ENCODE peak calls at places on chromosomes 11 and 22, in ten cellular contexts. O is tibial artery, Q is astrocyte of the cerebellum, N is Peyer's patch, V is HFF-Myc, S is PC-9, Y is AG04450, U is osteoblast, C is suprapubic skin, A is lower leg skin. J is an unnamed sample.

GRCh38 chr11:3161720-3162409 is 3.2 kb downstream of the OSBPL5 start:
- DNase-seq in O (peak), Q (no peak), N (no peak), V (no peak), S (no peak), Y (no peak), U (peak), C (no peak), A (no peak), J (no peak)

GRCh38 chr22:50545522-50546325 is at the start of gene KLHDC7B:
- DNase-seq in O (no peak), Q (no peak), N (no peak), V (no peak), S (peak), Y (no peak), U (peak), C (no peak), A (no peak), J (peak)

GRCh38 chr11:11478687-11479086 is 125.6 kb upstream of the CSNK2A3 start:
- DNase-seq in O (no peak), Q (no peak), N (no peak), V (no peak), S (no peak), Y (no peak), U (no peak), C (no peak), A (no peak), J (no peak)

GRCh38 chr22:41106122-41106968 is 14.0 kb downstream of the EP300 start:
- DNase-seq in O (no peak), Q (no peak), N (no peak), V (no peak), S (no peak), Y (no peak), U (no peak), C (no peak), A (no peak), J (peak)

GRCh38 chr11:31050061-31050790 is 319.3 kb downstream of the DCDC1 start:
- DNase-seq in O (no peak), Q (no peak), N (no peak), V (no peak), S (peak), Y (no peak), U (no peak), C (no peak), A (no peak), J (no peak)

GRCh38 chr11:128624269-128625170 is 37.2 kb upstream of the ETS1 start:
- DNase-seq in O (no peak), Q (no peak), N (peak), V (no peak), S (peak), Y (no peak), U (no peak), C (no peak), A (no peak), J (no peak)

GRCh38 chr22:32475428-32476010 is 908 bp downstream of the FBXO7 start:
- DNase-seq in O (peak), Q (no peak), N (peak), V (no peak), S (peak), Y (no peak), U (no peak), C (no peak), A (peak), J (no peak)

GRCh38 chr22:27876684-27877083 is 42.4 kb downstream of the PITPNB start:
- DNase-seq in O (no peak), Q (no peak), N (no peak), V (no peak), S (no peak), Y (no peak), U (no peak), C (no peak), A (no peak), J (no peak)

GRCh38 chr11:109772846-109773400 is 320.3 kb upstream of the ZC3H12C start:
- DNase-seq in O (no peak), Q (no peak), N (no peak), V (no peak), S (no peak), Y (no peak), U (no peak), C (no peak), A (no peak), J (no peak)

GRCh38 chr22:20536590-20537324 is 29.3 kb downstream of the MED15 start:
- DNase-seq in O (no peak), Q (no peak), N (no peak), V (no peak), S (no peak), Y (no peak), U (no peak), C (no peak), A (no peak), J (no peak)

GRCh38 chr11:61888043-61888442 is 3.3 kb downstream of the FADS3 start:
- DNase-seq in O (peak), Q (peak), N (peak), V (no peak), S (peak), Y (no peak), U (peak), C (no peak), A (no peak), J (peak)

GRCh38 chr22:48071828-48072227 is 1309.4 kb downstream of the TBC1D22A start:
- DNase-seq in O (no peak), Q (no peak), N (no peak), V (no peak), S (no peak), Y (no peak), U (no peak), C (no peak), A (no peak), J (no peak)

GRCh38 chr11:67267188-67268035 is 1.1 kb downstream of the GRK2 start:
- DNase-seq in O (peak), Q (no peak), N (peak), V (no peak), S (peak), Y (no peak), U (peak), C (no peak), A (no peak), J (no peak)

GRCh38 chr11:109853156-109853776 is 239.9 kb upstream of the ZC3H12C start:
- DNase-seq in O (no peak), Q (peak), N (no peak), V (peak), S (peak), Y (peak), U (no peak), C (no peak), A (no peak), J (peak)

GRCh38 chr11:115464269-115464668 is 39.9 kb downstream of the CADM1 start:
- DNase-seq in O (no peak), Q (no peak), N (no peak), V (no peak), S (no peak), Y (peak), U (no peak), C (no peak), A (no peak), J (no peak)

GRCh38 chr11:3344327-3344726 is 34.6 kb downstream of the ZNF195 start:
- DNase-seq in O (no peak), Q (no peak), N (no peak), V (no peak), S (no peak), Y (no peak), U (no peak), C (no peak), A (no peak), J (no peak)

GRCh38 chr22:49996532-49997220 is 15.9 kb downstream of the IL17REL start:
- DNase-seq in O (peak), Q (no peak), N (no peak), V (no peak), S (no peak), Y (no peak), U (peak), C (peak), A (no peak), J (no peak)

GRCh38 chr11:133507185-133507584 is 25.1 kb downstream of the OPCML start:
- DNase-seq in O (no peak), Q (no peak), N (no peak), V (no peak), S (no peak), Y (no peak), U (no peak), C (no peak), A (no peak), J (no peak)

GRCh38 chr22:40067639-40068038 is 72.9 kb downstream of the FAM83F start:
- DNase-seq in O (no peak), Q (no peak), N (no peak), V (no peak), S (no peak), Y (no peak), U (no peak), C (no peak), A (no peak), J (no peak)

GRCh38 chr11:128859563-128860441 is 7.3 kb downstream of the KCNJ1 start:
- DNase-seq in O (peak), Q (no peak), N (peak), V (no peak), S (peak), Y (no peak), U (peak), C (no peak), A (peak), J (peak)

GRCh38 chr11:126518996-126519351 is 163.5 kb downstream of the ST3GAL4 start:
- DNase-seq in O (no peak), Q (no peak), N (no peak), V (no peak), S (no peak), Y (no peak), U (no peak), C (no peak), A (no peak), J (no peak)

GRCh38 chr22:22235564-22235963 is 9.0 kb upstream of the VPREB1 start:
- DNase-seq in O (peak), Q (no peak), N (peak), V (no peak), S (no peak), Y (no peak), U (no peak), C (no peak), A (no peak), J (peak)

GRCh38 chr11:114072978-114073377 is 13.5 kb downstream of the ZBTB16 start:
- DNase-seq in O (no peak), Q (no peak), N (no peak), V (no peak), S (no peak), Y (no peak), U (no peak), C (no peak), A (no peak), J (no peak)

GRCh38 chr11:69574383-69575255 is 66.3 kb upstream of the CCND1 start:
- DNase-seq in O (peak), Q (no peak), N (no peak), V (no peak), S (no peak), Y (no peak), U (no peak), C (peak), A (no peak), J (no peak)

GRCh38 chr11:124865902-124866851 is 945 bp downstream of the ROBO3 start:
- DNase-seq in O (no peak), Q (no peak), N (peak), V (no peak), S (no peak), Y (no peak), U (peak), C (peak), A (no peak), J (peak)

GRCh38 chr11:85759915-85760314 is 51.0 kb downstream of the SYTL2 start:
- DNase-seq in O (no peak), Q (peak), N (no peak), V (peak), S (peak), Y (peak), U (peak), C (no peak), A (no peak), J (peak)

GRCh38 chr22:36734171-36735058 is 30.9 kb upstream of the CACNG2 start:
- DNase-seq in O (peak), Q (no peak), N (peak), V (no peak), S (no peak), Y (no peak), U (peak), C (peak), A (no peak), J (peak)

GRCh38 chr22:46993626-46994025 is 231.2 kb downstream of the TBC1D22A start:
- DNase-seq in O (no peak), Q (no peak), N (peak), V (no peak), S (no peak), Y (no peak), U (peak), C (no peak), A (no peak), J (no peak)

GRCh38 chr11:97615541-97615940 is 1225.7 kb downstream of the JRKL start:
- DNase-seq in O (no peak), Q (no peak), N (no peak), V (no peak), S (no peak), Y (no peak), U (no peak), C (no peak), A (no peak), J (no peak)

GRCh38 chr11:73980001-73980960 is 2.4 kb downstream of the UCP2 start:
- DNase-seq in O (peak), Q (no peak), N (peak), V (no peak), S (peak), Y (no peak), U (peak), C (no peak), A (peak), J (no peak)

GRCh38 chr11:125154380-125155099 is 10.0 kb upstream of the PKNOX2 start:
- DNase-seq in O (no peak), Q (no peak), N (no peak), V (no peak), S (no peak), Y (no peak), U (no peak), C (no peak), A (no peak), J (no peak)

GRCh38 chr11:78000193-78000592 is 5.7 kb upstream of the INTS4 start:
- DNase-seq in O (no peak), Q (peak), N (peak), V (peak), S (peak), Y (peak), U (peak), C (no peak), A (no peak), J (peak)

DNA sequence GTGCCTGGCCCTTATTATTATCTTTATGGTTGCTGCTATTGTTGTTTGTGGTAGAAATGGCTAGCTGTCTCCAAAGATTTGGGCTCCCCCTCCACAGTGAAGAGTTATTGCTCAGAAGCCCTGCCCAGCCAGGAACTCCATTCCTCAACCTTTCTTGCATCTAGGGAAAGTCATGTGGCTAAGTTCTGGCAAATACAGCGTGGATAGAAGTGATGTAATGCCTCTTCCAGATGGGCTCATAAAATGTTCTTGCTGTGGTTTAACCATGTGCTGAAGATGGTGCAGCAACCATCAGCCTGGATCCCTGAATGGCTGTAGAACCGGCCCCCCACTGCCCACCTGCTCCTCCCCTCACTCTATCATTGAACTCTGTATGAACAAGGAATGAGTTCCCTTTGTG is 203.5 kb upstream of the E2F8 start:
- DNase-seq in O (no peak), Q (no peak), N (no peak), V (peak), S (no peak), Y (no peak), U (peak), C (no peak), A (no peak), J (peak)
- H3K4me3 ChIP-seq in O (no peak), Q (no peak), N (no peak), V (no peak), S (no peak), Y (no peak), U (no peak), C (no peak), A (no peak), J (no peak)

GRCh38 chr11:88164320-88164719 is 10.9 kb downstream of the RAB38 start:
- DNase-seq in O (no peak), Q (no peak), N (no peak), V (no peak), S (no peak), Y (no peak), U (no peak), C (no peak), A (no peak), J (no peak)
- TF ChIP-seq CTCF in O (no peak), Q (no peak), N (no peak), V (no peak), S (no peak), Y (no peak), U (no peak), C (no peak), A (no peak), J (no peak)

GRCh38 chr22:45006101-45006872 is 3.5 kb downstream of the PHF21B start:
- DNase-seq in O (no peak), Q (no peak), N (no peak), V (no peak), S (no peak), Y (no peak), U (no peak), C (no peak), A (no peak), J (peak)
- H3K4me3 ChIP-seq in O (no peak), Q (peak), N (peak), V (no peak), S (no peak), Y (no peak), U (no peak), C (peak), A (no peak), J (no peak)

DNA sequence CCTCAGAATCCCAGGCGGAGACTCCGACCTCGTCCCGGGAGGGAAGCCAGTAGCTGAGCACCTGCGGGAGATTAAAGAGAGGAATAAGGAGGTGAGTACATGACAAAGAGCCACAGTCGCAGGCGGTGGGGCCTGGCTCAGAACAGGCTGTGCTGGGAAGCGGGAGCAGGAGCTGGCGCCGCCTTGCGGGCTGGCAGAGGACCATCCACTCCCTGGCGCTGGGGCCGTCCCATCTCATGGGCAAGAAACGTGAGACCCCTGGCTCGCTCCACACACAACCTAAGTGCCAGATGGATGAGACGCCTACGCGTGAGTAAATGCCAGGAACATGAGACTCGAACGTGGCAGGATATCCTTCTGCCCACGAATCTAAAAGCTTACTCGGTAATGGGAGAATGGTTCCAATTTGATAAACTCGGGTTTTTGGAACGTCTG is 6.3 kb downstream of the CEND1 start:
- DNase-seq in O (peak), Q (peak), N (peak), V (peak), S (no peak), Y (peak), U (peak), C (peak), A (no peak), J (peak)
- TF ChIP-seq CTCF in O (peak), Q (peak), N (peak), V (peak), S (no peak), Y (peak), U (peak), C (peak), A (no peak), J (peak)

DNA sequence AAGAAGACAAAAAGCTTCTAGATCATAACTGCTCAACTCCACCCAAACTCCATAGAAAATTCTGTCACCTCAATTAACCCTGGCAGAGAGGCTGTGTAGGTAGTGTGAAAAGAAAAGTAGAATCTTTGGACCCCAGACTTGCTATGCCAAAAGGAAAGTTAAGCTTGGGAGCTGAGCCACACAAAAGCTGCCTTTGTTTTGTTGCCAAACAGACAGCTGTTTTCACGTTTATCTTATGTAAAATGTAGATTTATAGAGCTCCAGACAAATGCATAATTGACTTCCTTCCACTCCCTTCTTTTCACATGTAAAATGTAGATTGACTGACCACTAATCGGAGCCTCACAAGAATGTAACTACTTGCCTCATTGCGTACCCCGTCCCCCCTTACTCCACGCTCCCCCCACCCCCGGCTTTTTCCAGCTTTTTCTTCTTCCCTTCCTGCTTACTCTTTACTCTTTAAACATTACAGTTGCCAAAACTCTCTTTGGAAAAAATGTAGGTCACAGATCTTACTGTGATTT is 2302.2 kb upstream of the RAG2 start:
- DNase-seq in O (no peak), Q (no peak), N (no peak), V (no peak), S (no peak), Y (no peak), U (no peak), C (no peak), A (no peak), J (no peak)
- H3K4me3 ChIP-seq in O (no peak), Q (no peak), N (no peak), V (no peak), S (no peak), Y (no peak), U (no peak), C (no peak), A (no peak), J (no peak)

DNA sequence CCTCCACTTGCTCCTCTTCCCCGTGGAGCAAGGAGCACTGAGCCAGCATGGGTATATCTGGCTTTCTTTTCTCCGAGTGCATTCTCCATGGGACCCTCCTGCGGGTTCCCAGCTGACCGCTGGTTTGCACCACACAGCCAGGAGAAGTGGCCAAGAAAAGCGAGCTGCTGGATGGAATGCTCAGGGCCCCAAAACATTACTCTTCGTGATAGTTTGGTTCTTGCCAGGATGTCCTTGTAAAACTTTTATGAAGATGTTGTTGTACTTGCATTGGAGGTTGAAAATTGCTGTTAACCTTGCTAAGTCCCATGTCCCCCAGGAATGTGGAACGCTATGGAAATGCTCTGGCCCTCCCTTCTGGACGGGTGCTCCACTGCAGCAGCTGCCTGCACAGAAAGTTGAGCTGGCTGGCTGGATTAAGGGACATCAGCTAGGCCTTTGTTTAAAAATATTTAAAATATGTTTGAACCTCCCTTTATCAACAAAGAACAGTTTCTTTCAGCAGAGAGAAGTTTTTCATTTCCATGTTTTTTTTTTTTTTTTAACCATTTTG is 68.7 kb downstream of the ZNRF3 start:
- DNase-seq in O (peak), Q (peak), N (no peak), V (no peak), S (peak), Y (no peak), U (peak), C (no peak), A (no peak), J (peak)
- TF ChIP-seq CTCF in O (peak), Q (peak), N (peak), V (peak), S (no peak), Y (no peak), U (peak), C (no peak), A (no peak), J (peak)

GRCh38 chr11:28702450-28702790 is 594.2 kb downstream of the METTL15 start:
- DNase-seq in O (no peak), Q (no peak), N (no peak), V (no peak), S (no peak), Y (no peak), U (no peak), C (no peak), A (no peak), J (no peak)
- H3K4me3 ChIP-seq in O (no peak), Q (no peak), N (no peak), V (no peak), S (peak), Y (no peak), U (no peak), C (no peak), A (no peak), J (no peak)

DNA sequence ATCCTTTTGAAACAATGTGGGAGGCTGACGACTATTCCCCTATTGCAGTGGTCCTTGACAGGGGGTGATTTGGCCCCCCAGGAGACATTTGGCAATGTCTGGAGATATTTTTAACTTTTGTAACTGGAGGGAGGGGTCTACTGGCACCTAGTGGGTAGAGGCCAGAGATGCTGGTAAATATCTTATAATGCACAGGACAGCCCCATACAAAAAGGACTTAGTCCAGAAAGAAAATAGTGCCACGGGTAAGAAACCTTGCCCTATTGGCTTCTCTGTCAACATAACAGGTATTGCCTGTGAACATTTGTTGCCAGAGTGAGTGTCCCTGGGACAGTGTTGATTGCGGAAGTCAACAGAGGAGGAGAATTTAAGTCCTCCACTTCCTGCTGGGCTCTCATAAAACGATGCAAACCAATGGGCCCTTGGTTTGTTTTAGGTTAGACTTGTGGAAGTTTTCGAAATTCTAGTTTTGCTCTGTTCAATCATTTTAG is 101.6 kb downstream of the MAML2 start:
- DNase-seq in O (no peak), Q (no peak), N (peak), V (no peak), S (no peak), Y (no peak), U (peak), C (no peak), A (no peak), J (no peak)
- TF ChIP-seq CTCF in O (no peak), Q (peak), N (peak), V (peak), S (peak), Y (no peak), U (peak), C (no peak), A (no peak), J (peak)